ENCODE peak calls at places on chromosomes 13 and 19, in five cellular contexts. Z is osteoblast, G is DND-41, T is GM23248, K is hepatocyte. A is an unnamed sample. For H4K20me1, the result is how much of the 10 kb centered on the place peaks cover.

GRCh38 chr13:23159205-23159586 is 21.6 kb upstream of the SGCG start:
- DNase-seq in Z (peak), G (no peak), T (peak), K (peak), A (no peak)

GRCh38 chr13:49400755-49401659 is 42.9 kb downstream of the CAB39L start:
- DNase-seq in Z (no peak), G (no peak), T (peak), K (peak), A (peak)

GRCh38 chr13:91357613-91358383 is 10.3 kb downstream of the MIR17HG start:
- DNase-seq in Z (peak), G (no peak), T (no peak), K (no peak), A (peak)

GRCh38 chr19:45470147-45471081 is 2.6 kb downstream of the FOSB start:
- DNase-seq in Z (peak), G (peak), T (peak), K (peak), A (no peak)

GRCh38 chr13:45206340-45206739 is 5.5 kb upstream of the KCTD4 start:
- DNase-seq in Z (peak), G (no peak), T (peak), K (peak), A (no peak)

GRCh38 chr19:35318679-35319448 is 10.1 kb upstream of the CD22 start:
- DNase-seq in Z (peak), G (no peak), T (peak), K (no peak), A (no peak)

GRCh38 chr19:52138614-52139290 is 986 bp downstream of the ZNF616 start:
- DNase-seq in Z (no peak), G (peak), T (peak), K (peak), A (peak)

GRCh38 chr13:92320323-92320722 is 906.3 kb upstream of the GPC6 start:
- DNase-seq in Z (no peak), G (no peak), T (no peak), K (no peak), A (no peak)

GRCh38 chr13:112587359-112587766 is 590 bp downstream of the TUBGCP3 start:
- DNase-seq in Z (peak), G (peak), T (peak), K (peak), A (peak)

GRCh38 chr13:110651271-110651670 is 35.9 kb downstream of the NAXD start:
- DNase-seq in Z (no peak), G (no peak), T (no peak), K (no peak), A (no peak)

GRCh38 chr19:3700242-3701032 is at the start of gene PIP5K1C:
- DNase-seq in Z (peak), G (peak), T (peak), K (peak), A (peak)

GRCh38 chr13:98581971-98582702 is 5.2 kb upstream of the STK24 start:
- DNase-seq in Z (peak), G (no peak), T (peak), K (peak), A (peak)

GRCh38 chr19:32416749-32417469 is 11.3 kb downstream of the DPY19L3 start:
- DNase-seq in Z (peak), G (no peak), T (peak), K (no peak), A (no peak)

GRCh38 chr19:35213678-35214632 is 14.6 kb downstream of the FAM187B start:
- DNase-seq in Z (peak), G (peak), T (peak), K (peak), A (peak)

GRCh38 chr19:8111376-8111775 is 38.0 kb downstream of the FBN3 start:
- DNase-seq in Z (peak), G (no peak), T (no peak), K (no peak), A (no peak)

GRCh38 chr13:34752561-34752960 is 189.5 kb upstream of the NBEA start:
- DNase-seq in Z (no peak), G (no peak), T (no peak), K (no peak), A (no peak)

GRCh38 chr13:108895220-108895704 is 265.9 kb downstream of the MYO16 start:
- DNase-seq in Z (peak), G (no peak), T (peak), K (peak), A (peak)

GRCh38 chr19:8257052-8257443 is 47.9 kb downstream of the CERS4 start:
- DNase-seq in Z (peak), G (peak), T (no peak), K (peak), A (peak)

GRCh38 chr19:13022859-13023636 is 27.8 kb downstream of the NFIX start:
- DNase-seq in Z (peak), G (peak), T (peak), K (peak), A (no peak)

GRCh38 chr19:34259367-34259865 is 5.1 kb downstream of the GARRE1 start:
- DNase-seq in Z (no peak), G (no peak), T (peak), K (no peak), A (no peak)

GRCh38 chr13:24680258-24680920 is at the start of gene ATP12A:
- DNase-seq in Z (no peak), G (no peak), T (peak), K (peak), A (no peak)

GRCh38 chr13:110431425-110431824 is 124.3 kb downstream of the COL4A2 start:
- DNase-seq in Z (no peak), G (no peak), T (no peak), K (no peak), A (no peak)

GRCh38 chr13:29384466-29384865 is 211.0 kb downstream of the SLC7A1 start:
- DNase-seq in Z (no peak), G (no peak), T (no peak), K (no peak), A (peak)

DNA sequence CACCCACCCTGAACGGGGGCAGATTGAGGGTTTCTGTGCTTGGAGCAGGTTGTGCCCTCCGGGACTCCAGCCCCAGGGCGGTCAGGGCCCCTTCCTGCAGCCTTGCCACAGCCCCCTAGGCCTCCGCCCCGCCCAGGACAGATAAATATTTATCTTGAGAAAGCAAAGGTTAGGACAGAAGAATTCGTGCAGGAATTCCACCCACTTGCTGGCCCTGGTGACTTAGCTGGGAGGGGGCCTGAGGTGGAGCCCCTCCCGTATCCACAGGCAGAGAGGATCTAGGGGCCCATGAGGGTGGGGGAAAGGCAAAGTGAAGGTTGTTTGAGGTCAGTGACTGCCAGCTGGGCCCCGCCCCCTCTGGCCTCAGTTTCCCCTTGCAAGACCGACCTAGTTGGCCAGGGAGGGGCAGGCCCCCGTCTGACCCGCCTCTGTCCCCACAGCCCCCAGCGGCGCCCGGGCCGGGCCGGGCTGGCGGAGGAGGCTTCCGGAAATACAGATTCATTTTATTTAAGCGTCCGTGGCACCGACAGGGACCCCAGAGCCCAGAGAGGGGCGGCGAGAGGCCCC is 5.2 kb downstream of the MIDN start:
- DNase-seq in Z (no peak), G (no peak), T (peak), K (peak), A (no peak)
- H4K20me1 ChIP-seq in Z (under half), G (half or more), T (under half), K (under half), A (under half)

GRCh38 chr19:29983568-29983967 is 41.5 kb downstream of the URI1 start:
- DNase-seq in Z (no peak), G (no peak), T (no peak), K (no peak), A (no peak)

GRCh38 chr19:29974701-29975100 is 32.7 kb downstream of the URI1 start:
- DNase-seq in Z (no peak), G (no peak), T (no peak), K (no peak), A (no peak)

GRCh38 chr19:29976151-29976943 is 34.3 kb downstream of the URI1 start:
- DNase-seq in Z (no peak), G (no peak), T (no peak), K (no peak), A (no peak)

GRCh38 chr19:29978139-29978538 is 36.1 kb downstream of the URI1 start:
- DNase-seq in Z (no peak), G (no peak), T (peak), K (no peak), A (no peak)
- H4K20me1 ChIP-seq in Z (under half), G (half or more), T (under half), K (under half), A (under half)

DNA sequence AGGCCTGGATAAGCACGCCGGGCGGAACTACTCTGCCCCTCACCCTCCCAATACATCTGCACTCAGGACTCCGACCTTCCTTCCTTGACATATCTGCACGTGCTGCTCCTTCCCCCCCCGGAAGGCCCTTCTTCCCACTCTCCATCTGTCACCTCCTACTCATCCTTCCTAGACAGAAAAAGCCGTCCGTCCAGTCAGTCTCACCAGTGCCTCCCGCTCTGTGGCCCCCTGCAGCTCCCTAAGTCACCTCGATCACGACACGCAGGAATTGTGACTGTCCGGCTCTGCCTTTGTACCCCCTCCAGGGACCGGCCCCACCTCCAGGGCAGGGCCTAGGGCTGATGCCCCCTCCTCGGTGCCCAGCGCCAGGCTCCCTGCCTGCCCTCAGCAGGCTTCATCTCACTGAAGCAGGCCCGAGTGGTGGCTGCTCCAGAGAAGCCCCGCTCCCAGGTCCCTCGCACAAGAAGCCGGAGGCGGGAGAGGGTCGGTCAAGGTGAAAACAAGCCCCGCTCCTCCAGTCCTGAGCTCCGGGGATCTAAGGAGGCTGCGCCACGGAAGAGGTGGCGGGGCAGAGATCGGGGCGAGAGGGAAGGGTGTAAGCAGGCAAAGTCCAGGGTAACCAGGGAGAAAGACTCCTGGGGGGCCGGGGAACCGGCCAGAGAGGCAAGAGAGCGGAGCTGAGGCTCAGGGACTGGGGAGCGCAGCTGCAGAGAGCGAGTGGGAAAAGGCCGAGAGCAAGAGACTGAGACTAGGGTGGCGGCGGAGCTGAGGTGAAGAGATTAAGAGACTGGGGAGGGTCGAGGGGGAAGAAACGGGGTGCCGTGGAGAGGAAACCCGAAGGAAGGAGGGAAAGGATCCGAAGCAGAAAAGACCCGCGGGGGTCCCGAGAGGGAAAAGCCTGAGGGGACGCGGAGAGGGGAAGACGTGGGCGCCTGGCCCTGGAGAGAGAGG is 1.1 kb downstream of the PPP6R1 start:
- DNase-seq in Z (peak), G (peak), T (peak), K (peak), A (peak)
- H4K20me1 ChIP-seq in Z (half or more), G (half or more), T (under half), K (half or more), A (under half)

GRCh38 chr19:18503337-18503970 is 18.4 kb downstream of the ELL start:
- DNase-seq in Z (peak), G (no peak), T (no peak), K (no peak), A (no peak)
- H4K20me1 ChIP-seq in Z (half or more), G (half or more), T (under half), K (half or more), A (under half)

DNA sequence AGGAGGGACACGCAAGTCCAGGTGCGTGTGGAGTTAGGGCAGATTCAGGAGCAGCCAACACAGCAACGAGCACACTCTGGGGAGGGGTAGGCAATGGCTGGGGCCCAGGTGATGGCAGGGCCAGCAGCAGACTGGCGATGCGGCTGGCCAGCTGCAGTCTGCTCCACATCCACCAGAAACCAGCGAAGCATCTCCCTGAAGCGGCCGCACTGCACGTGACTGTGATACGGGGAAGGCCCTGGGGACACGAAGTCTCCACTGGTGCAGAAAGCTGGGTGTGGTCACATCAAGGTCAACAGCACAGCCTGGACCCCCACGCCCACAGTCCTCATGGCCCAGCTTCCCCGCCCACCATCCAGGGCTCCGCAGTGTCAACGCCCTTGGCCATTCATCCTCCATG is 21.3 kb upstream of the EPHX3 start:
- DNase-seq in Z (no peak), G (no peak), T (no peak), K (no peak), A (no peak)
- H4K20me1 ChIP-seq in Z (half or more), G (half or more), T (under half), K (half or more), A (under half)

GRCh38 chr19:574658-575526 is 2.5 kb downstream of the BSG start:
- DNase-seq in Z (no peak), G (no peak), T (peak), K (peak), A (no peak)
- H4K20me1 ChIP-seq in Z (half or more), G (half or more), T (under half), K (half or more), A (under half)

DNA sequence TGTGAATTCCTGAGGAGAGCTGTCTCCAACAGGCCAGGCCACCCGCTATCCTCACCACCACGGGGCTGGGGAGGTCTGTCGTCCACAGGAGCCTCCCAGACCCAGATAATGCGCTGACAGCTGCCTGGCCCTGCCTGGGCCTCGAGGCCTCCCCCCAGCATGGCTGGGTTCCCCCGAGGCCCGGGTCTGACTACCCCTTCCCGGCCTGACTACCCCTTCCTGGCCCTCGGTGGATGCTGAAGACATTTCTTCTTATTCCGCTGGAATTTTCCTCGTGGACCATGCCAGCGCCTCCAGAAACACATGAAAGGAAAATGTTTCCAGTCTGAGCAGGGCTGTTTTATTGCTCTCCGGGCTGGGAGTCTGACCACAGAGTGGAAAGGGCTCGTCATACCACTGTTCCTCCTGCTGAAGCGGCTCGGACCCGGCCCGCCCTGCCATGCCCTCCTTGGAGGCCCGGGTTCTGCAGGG is 16.8 kb upstream of the COMP start:
- DNase-seq in Z (peak), G (no peak), T (peak), K (peak), A (no peak)
- H4K20me1 ChIP-seq in Z (under half), G (under half), T (under half), K (under half), A (under half)

GRCh38 chr19:28694812-28695211 is 518.1 kb downstream of the UQCRFS1 start:
- DNase-seq in Z (no peak), G (peak), T (no peak), K (no peak), A (no peak)
- H4K20me1 ChIP-seq in Z (under half), G (under half), T (under half), K (under half), A (under half)

A was measured in Karpas-422.